ENCODE peak calls at places on chromosomes 12 and 14, in five cellular contexts. One of them, this sample, is unnamed.

GRCh38 chr12:62604856-62605255 is 138.2 kb downstream of the MON2 start:
- DNase-seq in activated CD4-positive, alpha-beta T cell treated with anti-CD3 and anti-CD28 coated beads for 24 hours: no peak
- DNase-seq in transverse colon: no peak
- DNase-seq in T-helper 17 cell: peak; percentile 11
- DNase-seq in tibial nerve: no peak
- DNase-seq in this sample: no peak

GRCh38 chr12:75996907-75997447 is 34.6 kb downstream of the PHLDA1 start:
- DNase-seq in tibial nerve: no peak
- DNase-seq in transverse colon: no peak
- DNase-seq in T-helper 17 cell: no peak
- DNase-seq in activated CD4-positive, alpha-beta T cell treated with anti-CD3 and anti-CD28 coated beads for 24 hours: no peak
- DNase-seq in this sample: no peak

GRCh38 chr14:64773577-64773976 is 69.4 kb downstream of the PLEKHG3 start:
- DNase-seq in activated CD4-positive, alpha-beta T cell treated with anti-CD3 and anti-CD28 coated beads for 24 hours: no peak
- DNase-seq in T-helper 17 cell: no peak
- DNase-seq in transverse colon: no peak
- DNase-seq in tibial nerve: no peak
- DNase-seq in this sample: no peak

GRCh38 chr14:70245026-70245425 is 56.3 kb upstream of the SLC8A3 start:
- DNase-seq in transverse colon: no peak
- DNase-seq in tibial nerve: no peak
- DNase-seq in T-helper 17 cell: no peak
- DNase-seq in activated CD4-positive, alpha-beta T cell treated with anti-CD3 and anti-CD28 coated beads for 24 hours: no peak
- DNase-seq in this sample: no peak

GRCh38 chr12:11482955-11483354 is 87.6 kb upstream of the PRB2 start:
- DNase-seq in tibial nerve: no peak
- DNase-seq in activated CD4-positive, alpha-beta T cell treated with anti-CD3 and anti-CD28 coated beads for 24 hours: no peak
- DNase-seq in T-helper 17 cell: no peak
- DNase-seq in transverse colon: no peak
- DNase-seq in this sample: peak; percentile 10

GRCh38 chr12:48826209-48826855 is 8.0 kb downstream of the CACNB3 start:
- DNase-seq in T-helper 17 cell: no peak
- DNase-seq in transverse colon: no peak
- DNase-seq in tibial nerve: no peak
- DNase-seq in activated CD4-positive, alpha-beta T cell treated with anti-CD3 and anti-CD28 coated beads for 24 hours: no peak
- DNase-seq in this sample: no peak

GRCh38 chr12:103905730-103906349 is 24.4 kb upstream of the HSP90B1 start:
- DNase-seq in activated CD4-positive, alpha-beta T cell treated with anti-CD3 and anti-CD28 coated beads for 24 hours: no peak
- DNase-seq in tibial nerve: no peak
- DNase-seq in transverse colon: no peak
- DNase-seq in T-helper 17 cell: no peak
- DNase-seq in this sample: no peak

GRCh38 chr12:55258288-55258687 is 13.9 kb downstream of the OR6C74 start:
- DNase-seq in activated CD4-positive, alpha-beta T cell treated with anti-CD3 and anti-CD28 coated beads for 24 hours: no peak
- DNase-seq in T-helper 17 cell: no peak
- DNase-seq in tibial nerve: no peak
- DNase-seq in transverse colon: no peak
- DNase-seq in this sample: no peak